ENCODE peak calls at places on chromosomes 4 and X, in nine cellular contexts. T is uterus; Y is K562; Z is NB4; K is GM13977; C is CD8-positive, alpha-beta T cell; V is psoas muscle; P is astrocyte of the spinal cord; N is sigmoid colon. E is an unnamed sample.

GRCh38 chr4:25401066-25401465 is 24.0 kb downstream of the ANAPC4 start:
- DNase-seq in T (no peak), Y (no peak), Z (no peak), K (no peak), C (no peak), V (no peak), P (peak), N (no peak), E (no peak)

GRCh38 chr4:98341309-98341708 is 80.1 kb downstream of the RAP1GDS1 start:
- DNase-seq in T (no peak), Y (no peak), Z (no peak), K (no peak), C (no peak), V (no peak), P (peak), N (no peak), E (no peak)

GRCh38 chr4:72205831-72206230 is 174.0 kb downstream of the NPFFR2 start:
- DNase-seq in T (no peak), Y (no peak), Z (no peak), K (no peak), C (no peak), V (no peak), P (no peak), N (no peak), E (no peak)

GRCh38 chr4:76772498-76773106 is 125.3 kb downstream of the SOWAHB start:
- DNase-seq in T (no peak), Y (peak), Z (no peak), K (no peak), C (no peak), V (no peak), P (peak), N (no peak), E (peak)

GRCh38 chr4:54315561-54315960 is 86.5 kb downstream of the PDGFRA start:
- DNase-seq in T (no peak), Y (no peak), Z (peak), K (peak), C (no peak), V (no peak), P (no peak), N (no peak), E (peak)

GRCh38 chrX:103211012-103211715 is 3.7 kb upstream of the BEX4 start:
- DNase-seq in T (peak), Y (peak), Z (peak), K (peak), C (peak), V (no peak), P (peak), N (peak), E (peak)

GRCh38 chr4:108590776-108591175 is 29.6 kb upstream of the RPL34 start:
- DNase-seq in T (no peak), Y (no peak), Z (no peak), K (no peak), C (no peak), V (no peak), P (no peak), N (no peak), E (no peak)

GRCh38 chr4:118682928-118683327 is 2.3 kb upstream of the METTL14 start:
- DNase-seq in T (no peak), Y (peak), Z (peak), K (no peak), C (no peak), V (no peak), P (peak), N (no peak), E (peak)

GRCh38 chr4:69058410-69059059 is 37.7 kb upstream of the UGT2B7 start:
- DNase-seq in T (no peak), Y (no peak), Z (no peak), K (no peak), C (no peak), V (no peak), P (no peak), N (no peak), E (no peak)

GRCh38 chr4:48756689-48757220 is 23.3 kb downstream of the FRYL start:
- DNase-seq in T (no peak), Y (no peak), Z (no peak), K (no peak), C (no peak), V (no peak), P (no peak), N (no peak), E (no peak)

GRCh38 chrX:40130207-40130606 is 32.4 kb upstream of the BCOR start:
- DNase-seq in T (peak), Y (no peak), Z (no peak), K (no peak), C (no peak), V (peak), P (peak), N (no peak), E (no peak)

GRCh38 chr4:158796370-158797140 is 27.7 kb downstream of the FNIP2 start:
- DNase-seq in T (no peak), Y (no peak), Z (no peak), K (no peak), C (no peak), V (no peak), P (peak), N (no peak), E (no peak)

GRCh38 chr4:53510981-53511380 is 80.3 kb downstream of the LNX1 start:
- DNase-seq in T (no peak), Y (no peak), Z (no peak), K (no peak), C (no peak), V (no peak), P (no peak), N (no peak), E (no peak)

GRCh38 chrX:112380541-112381278 is 298.1 kb upstream of the TRPC5 start:
- DNase-seq in T (no peak), Y (no peak), Z (no peak), K (no peak), C (no peak), V (no peak), P (no peak), N (no peak), E (no peak)

GRCh38 chr4:44916406-44916805 is 190.1 kb upstream of the GNPDA2 start:
- DNase-seq in T (no peak), Y (no peak), Z (peak), K (no peak), C (no peak), V (no peak), P (peak), N (no peak), E (peak)

GRCh38 chrX:3712870-3713224 is 602 bp downstream of the PRKX start:
- DNase-seq in T (no peak), Y (peak), Z (no peak), K (no peak), C (no peak), V (peak), P (no peak), N (peak), E (no peak)

GRCh38 chr4:519203-519651 is 20.2 kb downstream of the PIGG start:
- DNase-seq in T (no peak), Y (no peak), Z (no peak), K (no peak), C (no peak), V (no peak), P (no peak), N (no peak), E (no peak)

GRCh38 chr4:115687356-115687755 is 573.9 kb upstream of the NDST4 start:
- DNase-seq in T (no peak), Y (no peak), Z (no peak), K (no peak), C (no peak), V (no peak), P (no peak), N (no peak), E (no peak)

GRCh38 chr4:186021461-186022167 is 47.3 kb upstream of the TLR3 start:
- DNase-seq in T (no peak), Y (peak), Z (peak), K (peak), C (no peak), V (no peak), P (peak), N (no peak), E (peak)

GRCh38 chrX:13077168-13077567 is 32.7 kb upstream of the FAM9C start:
- DNase-seq in T (no peak), Y (no peak), Z (peak), K (no peak), C (no peak), V (no peak), P (no peak), N (no peak), E (no peak)

GRCh38 chr4:53040459-53040815 is 178.3 kb downstream of the RASL11B start:
- DNase-seq in T (no peak), Y (no peak), Z (no peak), K (no peak), C (no peak), V (no peak), P (peak), N (no peak), E (no peak)

GRCh38 chr4:129344058-129344457 is 248.1 kb downstream of the C4orf33 start:
- DNase-seq in T (no peak), Y (peak), Z (peak), K (peak), C (no peak), V (no peak), P (peak), N (no peak), E (peak)

GRCh38 chrX:47497274-47497673 is 14.3 kb upstream of the ZNF41 start:
- DNase-seq in T (no peak), Y (peak), Z (peak), K (no peak), C (no peak), V (no peak), P (peak), N (no peak), E (no peak)

GRCh38 chr4:29972121-29972520 is 748.0 kb upstream of the PCDH7 start:
- DNase-seq in T (no peak), Y (no peak), Z (no peak), K (no peak), C (no peak), V (no peak), P (no peak), N (no peak), E (no peak)

GRCh38 chr4:29970626-29971025 is 749.5 kb upstream of the PCDH7 start:
- DNase-seq in T (no peak), Y (no peak), Z (peak), K (no peak), C (no peak), V (no peak), P (peak), N (no peak), E (no peak)

DNA sequence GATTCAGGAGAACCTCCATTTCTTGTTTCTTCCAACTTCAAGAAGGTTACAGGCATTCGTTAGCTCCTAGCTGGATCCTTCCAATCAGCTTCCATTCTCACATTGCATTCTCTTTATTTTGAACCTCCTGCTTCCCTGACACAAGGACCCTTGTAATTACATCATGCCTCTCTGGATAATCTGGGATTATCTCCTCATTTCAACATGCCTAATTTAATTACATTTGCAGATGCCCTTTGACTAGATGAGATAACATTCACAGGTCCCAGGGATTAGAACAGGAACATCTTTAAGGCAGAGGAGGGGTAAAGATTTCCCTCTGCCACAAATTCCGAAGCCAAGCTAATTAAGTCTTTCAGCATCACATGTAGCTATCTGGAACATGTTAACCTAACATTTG is 753.8 kb upstream of the PCDH7 start:
- DNase-seq in T (no peak), Y (no peak), Z (no peak), K (no peak), C (no peak), V (no peak), P (no peak), N (no peak), E (no peak)
- TF ChIP-seq CTCF in T (no peak), Y (no peak), Z (no peak), K (no peak), C (no peak), V (no peak), P (no peak), N (no peak), E (no peak)

GRCh38 chr4:181578911-181579310 is 664.3 kb upstream of the TENM3 start:
- DNase-seq in T (no peak), Y (no peak), Z (no peak), K (no peak), C (no peak), V (no peak), P (peak), N (no peak), E (no peak)

DNA sequence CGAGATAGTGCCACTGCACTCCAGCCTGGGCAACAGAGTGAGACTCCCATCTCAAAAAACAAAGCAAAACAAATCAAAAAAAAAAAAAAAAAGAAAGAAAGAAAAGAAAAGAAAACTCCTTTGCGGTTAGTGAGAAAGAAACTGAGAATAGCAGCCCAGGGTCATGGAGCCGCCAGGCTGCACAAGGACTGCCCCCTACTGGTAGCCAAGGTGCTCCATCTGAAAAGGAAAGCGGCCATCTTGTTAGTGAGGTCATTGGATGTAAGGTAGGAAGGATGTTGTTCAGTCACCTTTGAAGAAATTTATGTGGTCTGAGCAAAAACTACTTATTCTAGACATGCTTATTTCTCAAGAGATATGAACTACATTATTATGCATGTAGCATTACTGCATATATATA is 660.6 kb upstream of the TENM3 start:
- DNase-seq in T (no peak), Y (peak), Z (peak), K (no peak), C (no peak), V (no peak), P (no peak), N (no peak), E (no peak)
- TF ChIP-seq CTCF in T (no peak), Y (no peak), Z (peak), K (peak), C (no peak), V (no peak), P (no peak), N (no peak), E (no peak)

GRCh38 chrX:153651540-153652079 is 4.6 kb downstream of the DUSP9 start:
- DNase-seq in T (peak), Y (no peak), Z (peak), K (no peak), C (peak), V (peak), P (no peak), N (peak), E (peak)
- TF ChIP-seq CTCF in T (no peak), Y (peak), Z (peak), K (peak), C (peak), V (no peak), P (peak), N (no peak), E (peak)

DNA sequence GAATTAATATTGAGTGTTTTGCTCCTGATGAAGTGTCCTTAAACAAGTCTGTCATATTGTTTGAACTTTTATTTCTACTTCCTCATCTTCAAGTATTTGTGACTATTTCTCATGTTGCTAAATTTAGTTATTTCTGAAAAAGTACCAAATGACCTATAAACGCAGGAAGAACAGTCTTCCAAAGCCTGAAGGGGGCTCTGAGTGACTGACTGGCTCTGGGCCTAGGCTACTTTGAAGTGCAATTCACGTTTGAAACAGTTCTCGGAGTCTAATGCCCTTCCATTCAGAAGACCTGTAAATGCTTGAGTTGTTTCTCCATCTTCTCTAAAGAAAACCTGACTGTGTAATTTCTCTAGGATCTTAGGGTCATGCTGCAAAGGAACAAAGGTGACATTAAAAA is 26.5 kb downstream of the GALNT7 start:
- DNase-seq in T (no peak), Y (no peak), Z (no peak), K (no peak), C (no peak), V (no peak), P (no peak), N (no peak), E (peak)
- TF ChIP-seq CTCF in T (no peak), Y (no peak), Z (no peak), K (no peak), C (no peak), V (no peak), P (no peak), N (no peak), E (no peak)

DNA sequence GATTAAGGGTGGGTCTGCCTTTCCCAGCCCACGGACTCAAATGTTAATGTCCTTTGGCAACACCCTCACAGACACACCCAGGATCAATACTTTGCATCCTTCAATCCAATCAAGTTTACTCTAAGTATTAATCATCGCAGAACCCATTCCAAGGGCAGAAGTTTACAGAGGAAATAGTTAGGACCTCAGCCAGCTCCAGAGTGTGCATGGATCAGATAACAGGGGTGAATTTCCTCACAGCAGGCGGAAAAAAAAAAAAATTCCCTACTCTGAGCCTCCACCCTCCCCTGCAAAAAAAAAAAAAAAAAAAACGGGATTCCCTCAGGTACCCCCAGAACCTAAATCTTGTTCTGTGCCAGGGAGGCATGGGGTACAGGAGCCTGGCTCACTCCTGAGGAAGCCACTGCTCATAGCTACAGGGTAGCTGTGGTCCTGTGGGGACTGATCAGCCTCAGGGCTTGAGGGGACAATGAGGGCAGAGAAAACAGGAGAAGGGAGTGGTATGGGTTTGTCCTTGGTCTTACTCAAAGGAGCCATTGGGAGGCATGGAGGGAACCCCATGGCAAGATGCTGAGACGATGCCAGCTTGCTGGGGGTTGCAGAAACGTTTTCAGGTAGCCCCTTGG is 113.0 kb downstream of the DHRSX start:
- DNase-seq in T (no peak), Y (peak), Z (no peak), K (no peak), C (no peak), V (no peak), P (no peak), N (no peak), E (no peak)
- TF ChIP-seq CTCF in T (no peak), Y (no peak), Z (no peak), K (no peak), C (no peak), V (no peak), P (no peak), N (no peak), E (no peak)

GRCh38 chr4:20255823-20256222 is 4.1 kb downstream of the SLIT2 start:
- DNase-seq in T (no peak), Y (no peak), Z (no peak), K (no peak), C (no peak), V (no peak), P (no peak), N (no peak), E (no peak)

GRCh38 chr4:20253799-20254409 is 2.2 kb downstream of the SLIT2 start:
- DNase-seq in T (peak), Y (no peak), Z (no peak), K (peak), C (no peak), V (peak), P (peak), N (peak), E (no peak)

GRCh38 chr4:20253272-20253798 is 1.6 kb downstream of the SLIT2 start:
- DNase-seq in T (peak), Y (no peak), Z (no peak), K (peak), C (no peak), V (no peak), P (no peak), N (peak), E (no peak)

GRCh38 chr4:20255251-20255586 is 3.5 kb downstream of the SLIT2 start:
- DNase-seq in T (no peak), Y (no peak), Z (no peak), K (peak), C (no peak), V (no peak), P (peak), N (no peak), E (no peak)

DNA sequence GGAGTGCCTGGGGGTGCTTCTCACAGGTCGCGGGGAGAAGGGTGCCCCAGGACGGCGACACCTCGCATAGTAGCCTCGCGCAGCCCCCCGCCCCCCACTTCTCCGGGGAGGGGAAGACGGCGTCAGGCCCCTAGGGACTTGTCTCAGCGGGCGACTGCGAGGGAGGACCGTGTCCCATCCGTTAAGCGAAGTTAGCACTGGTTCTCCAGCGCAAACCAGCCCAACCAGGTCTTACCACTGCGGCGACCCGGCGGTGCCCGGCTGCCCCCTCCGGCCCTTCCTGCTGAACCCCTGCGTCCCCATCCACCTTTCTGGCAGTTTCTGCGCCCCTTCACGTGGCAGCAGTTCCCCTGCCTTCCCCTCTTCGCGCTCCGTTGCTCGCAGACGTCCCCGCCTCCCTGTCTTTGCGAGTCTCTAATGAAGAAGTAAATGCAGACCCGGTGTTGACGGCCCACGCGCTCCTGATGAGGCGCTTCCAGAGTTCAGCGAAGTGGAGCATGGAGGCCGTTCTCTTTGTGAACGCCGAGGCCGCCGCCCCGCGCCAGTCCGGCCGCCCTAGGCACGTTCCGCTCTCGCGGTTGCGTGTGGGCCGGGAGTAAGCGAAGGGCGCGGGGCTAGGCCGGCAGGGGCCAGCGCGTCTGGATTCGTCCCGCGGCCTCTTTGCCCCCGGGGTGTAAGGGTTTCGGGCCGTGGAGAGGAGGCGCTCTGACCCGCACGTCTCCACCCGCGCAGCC is 3.0 kb downstream of the SLIT2 start:
- DNase-seq in T (peak), Y (no peak), Z (no peak), K (no peak), C (no peak), V (peak), P (peak), N (peak), E (no peak)
- TF ChIP-seq CTCF in T (no peak), Y (no peak), Z (no peak), K (no peak), C (no peak), V (no peak), P (no peak), N (no peak), E (no peak)

E was measured in GM12865.